ENCODE peak calls at places on chromosomes 2 and 18, in ten cellular contexts. One of them, this sample, is unnamed.
A peak's percentile ranks its signal among the peaks of the same experiment; 100 is the strongest.

GRCh38 chr2:224261316-224261715 is 140.6 kb downstream of the FAM124B start:
- DNase-seq in mucosa of gallbladder: no peak
- DNase-seq in CD4-positive, alpha-beta memory T cell: no peak
- DNase-seq in GM20000: no peak
- DNase-seq in stomach: no peak
- DNase-seq in EH: peak; percentile 42
- DNase-seq in fibroblast of mammary gland: peak; percentile 17
- DNase-seq in coronary artery: no peak
- DNase-seq in stimulated activated CD8-positive, alpha-beta memory T cell treated with anti-CD3 and anti-CD28 coated beads, Interleukin-12 subunit alpha, Interleukin-12 subunit beta, amount 100 ng/mL, for 1 hour: no peak
- DNase-seq in RWPE1: no peak
- DNase-seq in this sample: no peak

GRCh38 chr2:235692076-235692475 is 198.2 kb downstream of the AGAP1 start:
- DNase-seq in stomach: no peak
- DNase-seq in RWPE1: no peak
- DNase-seq in mucosa of gallbladder: no peak
- DNase-seq in coronary artery: no peak
- DNase-seq in CD4-positive, alpha-beta memory T cell: no peak
- DNase-seq in EH: no peak
- DNase-seq in stimulated activated CD8-positive, alpha-beta memory T cell treated with anti-CD3 and anti-CD28 coated beads, Interleukin-12 subunit alpha, Interleukin-12 subunit beta, amount 100 ng/mL, for 1 hour: no peak
- DNase-seq in GM20000: no peak
- DNase-seq in fibroblast of mammary gland: no peak
- DNase-seq in this sample: no peak

GRCh38 chr18:23563377-23564043 is 22.8 kb downstream of the NPC1 start:
- DNase-seq in EH: peak; percentile 75
- DNase-seq in stimulated activated CD8-positive, alpha-beta memory T cell treated with anti-CD3 and anti-CD28 coated beads, Interleukin-12 subunit alpha, Interleukin-12 subunit beta, amount 100 ng/mL, for 1 hour: no peak
- DNase-seq in mucosa of gallbladder: no peak
- DNase-seq in RWPE1: no peak
- DNase-seq in CD4-positive, alpha-beta memory T cell: peak; percentile 25
- DNase-seq in GM20000: no peak
- DNase-seq in fibroblast of mammary gland: peak; percentile 87
- DNase-seq in coronary artery: no peak
- DNase-seq in stomach: no peak
- DNase-seq in this sample: no peak

GRCh38 chr2:220674033-220674432 is 898.1 kb downstream of the EPHA4 start:
- DNase-seq in RWPE1: no peak
- DNase-seq in fibroblast of mammary gland: no peak
- DNase-seq in EH: no peak
- DNase-seq in GM20000: peak; percentile 18
- DNase-seq in mucosa of gallbladder: no peak
- DNase-seq in stimulated activated CD8-positive, alpha-beta memory T cell treated with anti-CD3 and anti-CD28 coated beads, Interleukin-12 subunit alpha, Interleukin-12 subunit beta, amount 100 ng/mL, for 1 hour: no peak
- DNase-seq in CD4-positive, alpha-beta memory T cell: no peak
- DNase-seq in stomach: no peak
- DNase-seq in coronary artery: no peak
- DNase-seq in this sample: no peak

GRCh38 chr2:84481702-84482101 is 22.6 kb upstream of the SUCLG1 start:
- DNase-seq in GM20000: no peak
- DNase-seq in RWPE1: peak; percentile 20
- DNase-seq in EH: peak; percentile 87
- DNase-seq in CD4-positive, alpha-beta memory T cell: peak; percentile 10
- DNase-seq in stimulated activated CD8-positive, alpha-beta memory T cell treated with anti-CD3 and anti-CD28 coated beads, Interleukin-12 subunit alpha, Interleukin-12 subunit beta, amount 100 ng/mL, for 1 hour: no peak
- DNase-seq in fibroblast of mammary gland: peak; percentile 47
- DNase-seq in mucosa of gallbladder: no peak
- DNase-seq in stomach: no peak
- DNase-seq in coronary artery: no peak
- DNase-seq in this sample: no peak

GRCh38 chr2:236749346-236749745 is 179.7 kb downstream of the ACKR3 start:
- DNase-seq in stimulated activated CD8-positive, alpha-beta memory T cell treated with anti-CD3 and anti-CD28 coated beads, Interleukin-12 subunit alpha, Interleukin-12 subunit beta, amount 100 ng/mL, for 1 hour: no peak
- DNase-seq in coronary artery: no peak
- DNase-seq in EH: peak; percentile 24
- DNase-seq in mucosa of gallbladder: no peak
- DNase-seq in fibroblast of mammary gland: peak; percentile 80
- DNase-seq in stomach: no peak
- DNase-seq in RWPE1: no peak
- DNase-seq in CD4-positive, alpha-beta memory T cell: no peak
- DNase-seq in GM20000: no peak
- DNase-seq in this sample: no peak

GRCh38 chr2:161796192-161796591 is 172.0 kb downstream of the SLC4A10 start:
- DNase-seq in EH: peak; percentile 9
- DNase-seq in stimulated activated CD8-positive, alpha-beta memory T cell treated with anti-CD3 and anti-CD28 coated beads, Interleukin-12 subunit alpha, Interleukin-12 subunit beta, amount 100 ng/mL, for 1 hour: no peak
- DNase-seq in mucosa of gallbladder: no peak
- DNase-seq in CD4-positive, alpha-beta memory T cell: no peak
- DNase-seq in coronary artery: no peak
- DNase-seq in RWPE1: peak; percentile 3
- DNase-seq in GM20000: no peak
- DNase-seq in fibroblast of mammary gland: peak; percentile 63
- DNase-seq in stomach: no peak
- DNase-seq in this sample: no peak

GRCh38 chr2:17858064-17858463 is 20.4 kb upstream of the KCNS3 start:
- DNase-seq in stimulated activated CD8-positive, alpha-beta memory T cell treated with anti-CD3 and anti-CD28 coated beads, Interleukin-12 subunit alpha, Interleukin-12 subunit beta, amount 100 ng/mL, for 1 hour: no peak
- DNase-seq in coronary artery: no peak
- DNase-seq in fibroblast of mammary gland: no peak
- DNase-seq in CD4-positive, alpha-beta memory T cell: no peak
- DNase-seq in stomach: no peak
- DNase-seq in EH: no peak
- DNase-seq in mucosa of gallbladder: no peak
- DNase-seq in GM20000: no peak
- DNase-seq in RWPE1: no peak
- DNase-seq in this sample: no peak

GRCh38 chr2:211836409-211836808 is 702.2 kb downstream of the ERBB4 start:
- DNase-seq in RWPE1: no peak
- DNase-seq in GM20000: no peak
- DNase-seq in stimulated activated CD8-positive, alpha-beta memory T cell treated with anti-CD3 and anti-CD28 coated beads, Interleukin-12 subunit alpha, Interleukin-12 subunit beta, amount 100 ng/mL, for 1 hour: no peak
- DNase-seq in CD4-positive, alpha-beta memory T cell: no peak
- DNase-seq in stomach: no peak
- DNase-seq in EH: no peak
- DNase-seq in mucosa of gallbladder: no peak
- DNase-seq in fibroblast of mammary gland: no peak
- DNase-seq in coronary artery: no peak
- DNase-seq in this sample: no peak

GRCh38 chr18:61085036-61085435 is 248.2 kb upstream of the CDH20 start:
- DNase-seq in stimulated activated CD8-positive, alpha-beta memory T cell treated with anti-CD3 and anti-CD28 coated beads, Interleukin-12 subunit alpha, Interleukin-12 subunit beta, amount 100 ng/mL, for 1 hour: no peak
- DNase-seq in fibroblast of mammary gland: no peak
- DNase-seq in GM20000: no peak
- DNase-seq in mucosa of gallbladder: no peak
- DNase-seq in RWPE1: peak; percentile 7
- DNase-seq in EH: no peak
- DNase-seq in stomach: no peak
- DNase-seq in CD4-positive, alpha-beta memory T cell: no peak
- DNase-seq in coronary artery: no peak
- DNase-seq in this sample: no peak

GRCh38 chr2:53490659-53491058 is 276.9 kb upstream of the CHAC2 start:
- DNase-seq in fibroblast of mammary gland: peak; percentile 61
- DNase-seq in stomach: no peak
- DNase-seq in mucosa of gallbladder: peak; percentile 34
- DNase-seq in CD4-positive, alpha-beta memory T cell: no peak
- DNase-seq in stimulated activated CD8-positive, alpha-beta memory T cell treated with anti-CD3 and anti-CD28 coated beads, Interleukin-12 subunit alpha, Interleukin-12 subunit beta, amount 100 ng/mL, for 1 hour: no peak
- DNase-seq in EH: no peak
- DNase-seq in coronary artery: no peak
- DNase-seq in GM20000: no peak
- DNase-seq in RWPE1: no peak
- DNase-seq in this sample: no peak

GRCh38 chr2:54724560-54725342 is 1.3 kb downstream of the EML6 start:
- DNase-seq in mucosa of gallbladder: no peak
- DNase-seq in fibroblast of mammary gland: no peak
- DNase-seq in EH: peak; percentile 19
- DNase-seq in stomach: peak; percentile 38
- DNase-seq in GM20000: peak; percentile 66
- DNase-seq in coronary artery: no peak
- DNase-seq in RWPE1: peak; percentile 25
- DNase-seq in CD4-positive, alpha-beta memory T cell: peak; percentile 37
- DNase-seq in stimulated activated CD8-positive, alpha-beta memory T cell treated with anti-CD3 and anti-CD28 coated beads, Interleukin-12 subunit alpha, Interleukin-12 subunit beta, amount 100 ng/mL, for 1 hour: no peak
- DNase-seq in this sample: peak; percentile 45

GRCh38 chr2:1868683-1869141 is 124.4 kb upstream of the PXDN start:
- DNase-seq in GM20000: no peak
- DNase-seq in fibroblast of mammary gland: no peak
- DNase-seq in CD4-positive, alpha-beta memory T cell: no peak
- DNase-seq in coronary artery: peak; percentile 50
- DNase-seq in EH: no peak
- DNase-seq in stomach: no peak
- DNase-seq in RWPE1: no peak
- DNase-seq in mucosa of gallbladder: no peak
- DNase-seq in stimulated activated CD8-positive, alpha-beta memory T cell treated with anti-CD3 and anti-CD28 coated beads, Interleukin-12 subunit alpha, Interleukin-12 subunit beta, amount 100 ng/mL, for 1 hour: no peak
- DNase-seq in this sample: peak; percentile 23

GRCh38 chr2:24824966-24825882 is 32.0 kb downstream of the CENPO start:
- DNase-seq in fibroblast of mammary gland: peak; percentile 36
- DNase-seq in EH: peak; percentile 16
- DNase-seq in stomach: peak; percentile 24
- DNase-seq in RWPE1: no peak
- DNase-seq in GM20000: peak; percentile 54
- DNase-seq in coronary artery: peak; percentile 54
- DNase-seq in stimulated activated CD8-positive, alpha-beta memory T cell treated with anti-CD3 and anti-CD28 coated beads, Interleukin-12 subunit alpha, Interleukin-12 subunit beta, amount 100 ng/mL, for 1 hour: no peak
- DNase-seq in CD4-positive, alpha-beta memory T cell: peak; percentile 23
- DNase-seq in mucosa of gallbladder: no peak
- DNase-seq in this sample: no peak

GRCh38 chr18:60684843-60685513 is 312.4 kb upstream of the MC4R start:
- DNase-seq in coronary artery: no peak
- DNase-seq in fibroblast of mammary gland: peak; percentile 45
- DNase-seq in mucosa of gallbladder: no peak
- DNase-seq in stimulated activated CD8-positive, alpha-beta memory T cell treated with anti-CD3 and anti-CD28 coated beads, Interleukin-12 subunit alpha, Interleukin-12 subunit beta, amount 100 ng/mL, for 1 hour: no peak
- DNase-seq in GM20000: no peak
- DNase-seq in EH: peak; percentile 9
- DNase-seq in RWPE1: no peak
- DNase-seq in CD4-positive, alpha-beta memory T cell: no peak
- DNase-seq in stomach: no peak
- DNase-seq in this sample: no peak

GRCh38 chr2:86747708-86748627 is 27.9 kb downstream of the RMND5A start:
- DNase-seq in coronary artery: no peak
- DNase-seq in CD4-positive, alpha-beta memory T cell: no peak
- DNase-seq in stomach: no peak
- DNase-seq in fibroblast of mammary gland: peak; percentile 85
- DNase-seq in mucosa of gallbladder: no peak
- DNase-seq in EH: peak; percentile 85
- DNase-seq in RWPE1: peak; percentile 41
- DNase-seq in stimulated activated CD8-positive, alpha-beta memory T cell treated with anti-CD3 and anti-CD28 coated beads, Interleukin-12 subunit alpha, Interleukin-12 subunit beta, amount 100 ng/mL, for 1 hour: no peak
- DNase-seq in GM20000: peak; percentile 10
- DNase-seq in this sample: no peak

GRCh38 chr2:128536925-128537620 is 218.4 kb upstream of the HS6ST1 start:
- DNase-seq in stimulated activated CD8-positive, alpha-beta memory T cell treated with anti-CD3 and anti-CD28 coated beads, Interleukin-12 subunit alpha, Interleukin-12 subunit beta, amount 100 ng/mL, for 1 hour: no peak
- DNase-seq in CD4-positive, alpha-beta memory T cell: no peak
- DNase-seq in EH: peak; percentile 98
- DNase-seq in RWPE1: peak; percentile 11
- DNase-seq in fibroblast of mammary gland: peak; percentile 97
- DNase-seq in stomach: peak; percentile 22
- DNase-seq in GM20000: no peak
- DNase-seq in mucosa of gallbladder: peak; percentile 34
- DNase-seq in coronary artery: no peak
- DNase-seq in this sample: peak; percentile 70

GRCh38 chr2:222613715-222614331 is 42.1 kb downstream of the FARSB start:
- DNase-seq in fibroblast of mammary gland: peak; percentile 60
- DNase-seq in CD4-positive, alpha-beta memory T cell: peak; percentile 17
- DNase-seq in GM20000: peak; percentile 65
- DNase-seq in stimulated activated CD8-positive, alpha-beta memory T cell treated with anti-CD3 and anti-CD28 coated beads, Interleukin-12 subunit alpha, Interleukin-12 subunit beta, amount 100 ng/mL, for 1 hour: no peak
- DNase-seq in RWPE1: peak; percentile 56
- DNase-seq in EH: peak; percentile 62
- DNase-seq in mucosa of gallbladder: no peak
- DNase-seq in coronary artery: no peak
- DNase-seq in stomach: no peak
- DNase-seq in this sample: peak; percentile 42

GRCh38 chr2:136129601-136130000 is 11.7 kb upstream of the CXCR4 start:
- DNase-seq in CD4-positive, alpha-beta memory T cell: peak; percentile 87
- DNase-seq in GM20000: no peak
- DNase-seq in RWPE1: no peak
- DNase-seq in mucosa of gallbladder: no peak
- DNase-seq in stomach: no peak
- DNase-seq in stimulated activated CD8-positive, alpha-beta memory T cell treated with anti-CD3 and anti-CD28 coated beads, Interleukin-12 subunit alpha, Interleukin-12 subunit beta, amount 100 ng/mL, for 1 hour: no peak
- DNase-seq in fibroblast of mammary gland: no peak
- DNase-seq in EH: no peak
- DNase-seq in coronary artery: no peak
- DNase-seq in this sample: no peak

GRCh38 chr2:118940486-118941120 is 1.4 kb upstream of the MARCO start:
- DNase-seq in stomach: no peak
- DNase-seq in coronary artery: no peak
- DNase-seq in mucosa of gallbladder: peak; percentile 21
- DNase-seq in fibroblast of mammary gland: no peak
- DNase-seq in EH: no peak
- DNase-seq in GM20000: no peak
- DNase-seq in RWPE1: no peak
- DNase-seq in CD4-positive, alpha-beta memory T cell: no peak
- DNase-seq in stimulated activated CD8-positive, alpha-beta memory T cell treated with anti-CD3 and anti-CD28 coated beads, Interleukin-12 subunit alpha, Interleukin-12 subunit beta, amount 100 ng/mL, for 1 hour: no peak
- DNase-seq in this sample: no peak

GRCh38 chr18:62518460-62519375 is 4.1 kb upstream of the ZCCHC2 start:
- DNase-seq in coronary artery: no peak
- DNase-seq in GM20000: no peak
- DNase-seq in stomach: no peak
- DNase-seq in CD4-positive, alpha-beta memory T cell: no peak
- DNase-seq in RWPE1: no peak
- DNase-seq in mucosa of gallbladder: no peak
- DNase-seq in EH: peak; percentile 6
- DNase-seq in fibroblast of mammary gland: peak; percentile 38
- DNase-seq in stimulated activated CD8-positive, alpha-beta memory T cell treated with anti-CD3 and anti-CD28 coated beads, Interleukin-12 subunit alpha, Interleukin-12 subunit beta, amount 100 ng/mL, for 1 hour: no peak
- DNase-seq in this sample: no peak

GRCh38 chr2:148928395-148928794 is 53.4 kb downstream of the KIF5C start:
- DNase-seq in stomach: no peak
- DNase-seq in GM20000: no peak
- DNase-seq in mucosa of gallbladder: no peak
- DNase-seq in stimulated activated CD8-positive, alpha-beta memory T cell treated with anti-CD3 and anti-CD28 coated beads, Interleukin-12 subunit alpha, Interleukin-12 subunit beta, amount 100 ng/mL, for 1 hour: no peak
- DNase-seq in fibroblast of mammary gland: no peak
- DNase-seq in EH: no peak
- DNase-seq in CD4-positive, alpha-beta memory T cell: no peak
- DNase-seq in RWPE1: no peak
- DNase-seq in coronary artery: no peak
- DNase-seq in this sample: no peak

GRCh38 chr2:129711816-129712420 is 267.5 kb upstream of the RAB6C start:
- DNase-seq in mucosa of gallbladder: no peak
- DNase-seq in fibroblast of mammary gland: no peak
- DNase-seq in stimulated activated CD8-positive, alpha-beta memory T cell treated with anti-CD3 and anti-CD28 coated beads, Interleukin-12 subunit alpha, Interleukin-12 subunit beta, amount 100 ng/mL, for 1 hour: no peak
- DNase-seq in CD4-positive, alpha-beta memory T cell: no peak
- DNase-seq in stomach: no peak
- DNase-seq in RWPE1: no peak
- DNase-seq in GM20000: no peak
- DNase-seq in coronary artery: no peak
- DNase-seq in EH: no peak
- DNase-seq in this sample: no peak

GRCh38 chr2:55985406-55985805 is 61.8 kb upstream of the EFEMP1 start:
- DNase-seq in mucosa of gallbladder: no peak
- DNase-seq in RWPE1: no peak
- DNase-seq in fibroblast of mammary gland: no peak
- DNase-seq in EH: no peak
- DNase-seq in CD4-positive, alpha-beta memory T cell: no peak
- DNase-seq in stimulated activated CD8-positive, alpha-beta memory T cell treated with anti-CD3 and anti-CD28 coated beads, Interleukin-12 subunit alpha, Interleukin-12 subunit beta, amount 100 ng/mL, for 1 hour: no peak
- DNase-seq in coronary artery: no peak
- DNase-seq in GM20000: peak; percentile 6
- DNase-seq in stomach: no peak
- DNase-seq in this sample: no peak

GRCh38 chr2:159984034-159984433 is 78.4 kb downstream of the PLA2R1 start:
- DNase-seq in fibroblast of mammary gland: no peak
- DNase-seq in coronary artery: no peak
- DNase-seq in RWPE1: no peak
- DNase-seq in GM20000: no peak
- DNase-seq in EH: no peak
- DNase-seq in stimulated activated CD8-positive, alpha-beta memory T cell treated with anti-CD3 and anti-CD28 coated beads, Interleukin-12 subunit alpha, Interleukin-12 subunit beta, amount 100 ng/mL, for 1 hour: no peak
- DNase-seq in mucosa of gallbladder: no peak
- DNase-seq in CD4-positive, alpha-beta memory T cell: no peak
- DNase-seq in stomach: no peak
- DNase-seq in this sample: no peak

GRCh38 chr2:52327641-52328040 is 1295.7 kb upstream of the NRXN1 start:
- DNase-seq in RWPE1: no peak
- DNase-seq in stimulated activated CD8-positive, alpha-beta memory T cell treated with anti-CD3 and anti-CD28 coated beads, Interleukin-12 subunit alpha, Interleukin-12 subunit beta, amount 100 ng/mL, for 1 hour: no peak
- DNase-seq in CD4-positive, alpha-beta memory T cell: no peak
- DNase-seq in coronary artery: no peak
- DNase-seq in stomach: no peak
- DNase-seq in EH: no peak
- DNase-seq in fibroblast of mammary gland: no peak
- DNase-seq in mucosa of gallbladder: no peak
- DNase-seq in GM20000: no peak
- DNase-seq in this sample: no peak

GRCh38 chr18:14941792-14942191 is 193.8 kb downstream of the ANKRD30B start:
- DNase-seq in fibroblast of mammary gland: no peak
- DNase-seq in mucosa of gallbladder: no peak
- DNase-seq in RWPE1: no peak
- DNase-seq in CD4-positive, alpha-beta memory T cell: no peak
- DNase-seq in EH: no peak
- DNase-seq in stomach: no peak
- DNase-seq in stimulated activated CD8-positive, alpha-beta memory T cell treated with anti-CD3 and anti-CD28 coated beads, Interleukin-12 subunit alpha, Interleukin-12 subunit beta, amount 100 ng/mL, for 1 hour: no peak
- DNase-seq in coronary artery: peak; percentile 28
- DNase-seq in GM20000: no peak
- DNase-seq in this sample: no peak

GRCh38 chr2:109337221-109337620 is 208.2 kb downstream of the SH3RF3 start:
- DNase-seq in CD4-positive, alpha-beta memory T cell: no peak
- DNase-seq in fibroblast of mammary gland: no peak
- DNase-seq in RWPE1: no peak
- DNase-seq in stimulated activated CD8-positive, alpha-beta memory T cell treated with anti-CD3 and anti-CD28 coated beads, Interleukin-12 subunit alpha, Interleukin-12 subunit beta, amount 100 ng/mL, for 1 hour: no peak
- DNase-seq in EH: no peak
- DNase-seq in GM20000: no peak
- DNase-seq in stomach: no peak
- DNase-seq in mucosa of gallbladder: no peak
- DNase-seq in coronary artery: no peak
- DNase-seq in this sample: no peak

This sample was measured in neuronal stem cell.